ENCODE peak calls at places on chromosomes 6 and 20, in four cellular contexts. Y is fibroblast of the aortic adventitia, A is NCI-H1417, R is type B pancreatic cell. Z is an unnamed sample.

GRCh38 chr6:56706981-56707726 is 64.5 kb upstream of the DST start:
- DNase-seq in Y (no peak), A (no peak), R (no peak), Z (no peak)

GRCh38 chr6:142377112-142377848 is 75.5 kb downstream of the ADGRG6 start:
- DNase-seq in Y (no peak), A (peak; percentile 92), R (no peak), Z (no peak)

GRCh38 chr6:143973097-143973979 is 34.7 kb downstream of the PLAGL1 start:
- DNase-seq in Y (no peak), A (no peak), R (no peak), Z (no peak)

GRCh38 chr20:50196896-50197295 is 6.3 kb downstream of the CEBPB start:
- DNase-seq in Y (no peak), A (no peak), R (no peak), Z (no peak)

GRCh38 chr6:46684771-46685170 is 2.9 kb upstream of the TDRD6 start:
- DNase-seq in Y (peak; percentile 79), A (no peak), R (no peak), Z (peak; percentile 39)

GRCh38 chr6:139926711-139927110 is 552.3 kb upstream of the CITED2 start:
- DNase-seq in Y (peak; percentile 72), A (no peak), R (no peak), Z (peak; percentile 49)

GRCh38 chr6:34689742-34690141 is 6.8 kb downstream of the ILRUN start:
- DNase-seq in Y (no peak), A (no peak), R (no peak), Z (no peak)

GRCh38 chr20:30286157-30286556 is 971.3 kb upstream of the DEFB115 start:
- DNase-seq in Y (no peak), A (peak; percentile 6), R (no peak), Z (no peak)

GRCh38 chr6:83019741-83020140 is 45.9 kb downstream of the UBE3D start:
- DNase-seq in Y (no peak), A (peak; percentile 82), R (no peak), Z (no peak)

GRCh38 chr20:18983796-18984195 is 170.2 kb downstream of the SCP2D1 start:
- DNase-seq in Y (no peak), A (peak; percentile 85), R (no peak), Z (no peak)

GRCh38 chr20:62977613-62978558 is 25.4 kb downstream of the SLC17A9 start:
- DNase-seq in Y (no peak), A (peak; percentile 79), R (no peak), Z (no peak)

GRCh38 chr6:121932071-121933009 is 467.1 kb upstream of the HSF2 start:
- DNase-seq in Y (peak; percentile 93), A (no peak), R (no peak), Z (peak; percentile 97)

Z was measured in HCEC 1CT.